ENCODE peak calls at places on chromosomes 7 and 10, in nine cellular contexts. P, M, T, N, X, H, Y, D and F are unnamed samples.

GRCh38 chr10:133168617-133169031 is 8.6 kb downstream of the KNDC1 start:
- DNase-seq in P (no peak), M (peak), T (no peak), N (no peak), X (no peak), H (no peak), Y (no peak), D (no peak), F (no peak)

GRCh38 chr10:58998924-58999713 is 177.3 kb upstream of the PHYHIPL start:
- DNase-seq in P (peak), M (no peak), T (no peak), N (peak), X (no peak), H (no peak), Y (no peak), D (peak), F (no peak)

GRCh38 chr7:2542011-2542923 is 13.1 kb downstream of the BRAT1 start:
- DNase-seq in P (no peak), M (no peak), T (no peak), N (no peak), X (no peak), H (peak), Y (no peak), D (no peak), F (no peak)

GRCh38 chr10:51937313-51937712 is 237.9 kb upstream of the CSTF2T start:
- DNase-seq in P (no peak), M (no peak), T (no peak), N (peak), X (no peak), H (no peak), Y (peak), D (peak), F (no peak)

GRCh38 chr7:136400877-136401276 is 423.7 kb upstream of the MTPN start:
- DNase-seq in P (no peak), M (no peak), T (no peak), N (no peak), X (no peak), H (no peak), Y (no peak), D (no peak), F (no peak)

GRCh38 chr7:83366629-83367028 is 203.9 kb upstream of the PCLO start:
- DNase-seq in P (no peak), M (no peak), T (no peak), N (no peak), X (no peak), H (no peak), Y (no peak), D (no peak), F (no peak)

GRCh38 chr7:132078891-132079735 is 497.2 kb downstream of the PLXNA4 start:
- DNase-seq in P (no peak), M (no peak), T (no peak), N (no peak), X (no peak), H (no peak), Y (no peak), D (no peak), F (no peak)

GRCh38 chr7:147818338-147818737 is 772.2 kb upstream of the C7orf33 start:
- DNase-seq in P (no peak), M (no peak), T (no peak), N (no peak), X (no peak), H (no peak), Y (no peak), D (no peak), F (no peak)

GRCh38 chr10:115049318-115049717 is 43.8 kb upstream of the ATRNL1 start:
- DNase-seq in P (no peak), M (no peak), T (no peak), N (no peak), X (no peak), H (no peak), Y (no peak), D (no peak), F (no peak)

GRCh38 chr7:354597-355470 is 64.9 kb downstream of the FOXL3 start:
- DNase-seq in P (no peak), M (no peak), T (no peak), N (no peak), X (no peak), H (no peak), Y (no peak), D (no peak), F (no peak)

GRCh38 chr7:69738396-69738889 is 140.2 kb downstream of the AUTS2 start:
- DNase-seq in P (no peak), M (no peak), T (no peak), N (peak), X (no peak), H (no peak), Y (peak), D (no peak), F (no peak)

GRCh38 chr10:660980-661890 is 28.2 kb downstream of the DIP2C start:
- DNase-seq in P (no peak), M (no peak), T (no peak), N (peak), X (no peak), H (no peak), Y (no peak), D (no peak), F (no peak)

GRCh38 chr10:66783296-66783695 is 142.5 kb upstream of the LRRTM3 start:
- DNase-seq in P (no peak), M (no peak), T (no peak), N (no peak), X (no peak), H (no peak), Y (no peak), D (peak), F (no peak)

GRCh38 chr10:103507235-103508191 is 14.0 kb downstream of the NEURL1 start:
- DNase-seq in P (peak), M (peak), T (no peak), N (no peak), X (no peak), H (no peak), Y (no peak), D (no peak), F (no peak)
- TF ChIP-seq CTCF in P (no peak), M (peak), T (no peak), N (no peak), X (no peak), H (no peak), Y (no peak), D (no peak), F (no peak)

DNA sequence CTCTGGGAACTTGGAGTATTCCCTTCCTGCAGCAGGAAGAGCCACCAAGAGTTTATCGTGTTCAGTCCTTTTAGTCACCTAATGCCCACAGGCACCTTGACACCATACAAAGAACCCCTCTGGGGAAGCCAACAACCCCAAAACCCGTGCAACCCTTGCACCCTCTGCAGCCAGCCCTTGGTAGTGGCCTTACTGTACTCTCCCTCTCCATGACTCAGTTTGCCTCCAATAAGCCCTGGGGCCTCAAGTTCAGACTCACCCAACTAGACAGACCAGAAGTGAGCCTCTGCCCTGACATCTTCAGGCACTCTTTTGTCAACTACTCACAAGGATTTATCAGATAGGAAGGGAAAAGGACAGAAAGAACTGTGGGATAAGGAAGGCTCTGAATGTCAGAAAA is 30.9 kb downstream of the KCNMA1 start:
- DNase-seq in P (no peak), M (no peak), T (no peak), N (no peak), X (no peak), H (peak), Y (no peak), D (no peak), F (no peak)
- TF ChIP-seq CTCF in P (no peak), M (peak), T (no peak), N (no peak), X (no peak), H (no peak), Y (no peak), D (no peak), F (no peak)

GRCh38 chr10:127694580-127695193 is 42.3 kb upstream of the FOXI2 start:
- DNase-seq in P (peak), M (peak), T (peak), N (peak), X (no peak), H (no peak), Y (no peak), D (no peak), F (peak)
- TF ChIP-seq CTCF in P (no peak), M (peak), T (peak), N (peak), X (no peak), H (no peak), Y (no peak), D (no peak), F (peak)

GRCh38 chr7:141312395-141312794 is 238.5 kb downstream of the TMEM178B start:
- DNase-seq in P (no peak), M (no peak), T (no peak), N (no peak), X (no peak), H (no peak), Y (no peak), D (no peak), F (no peak)
- TF ChIP-seq CTCF in P (no peak), M (no peak), T (no peak), N (no peak), X (no peak), H (no peak), Y (no peak), D (no peak), F (no peak)

DNA sequence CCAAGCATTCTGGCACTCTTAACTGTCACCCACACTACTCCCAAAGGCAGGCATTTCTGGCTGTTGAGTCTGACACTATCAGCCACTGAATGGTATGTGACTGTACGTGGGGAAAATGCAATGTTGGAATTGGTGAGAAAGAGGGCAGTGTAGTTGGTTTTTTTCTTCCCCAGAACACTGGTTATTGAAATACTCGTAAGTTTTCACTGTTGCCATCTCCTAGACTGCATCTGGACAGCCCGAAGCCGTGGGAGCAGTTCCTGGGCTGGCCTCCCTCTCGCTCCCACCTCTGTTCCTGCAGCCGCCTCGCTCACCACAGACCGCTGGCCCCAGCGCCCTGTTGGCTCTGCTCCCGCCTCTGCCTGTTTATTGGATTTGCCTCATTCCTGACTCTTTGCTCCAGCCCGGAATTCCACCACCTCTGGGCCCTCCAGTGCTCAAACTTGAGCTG is 5.7 kb downstream of the PLCE1 start:
- DNase-seq in P (peak), M (peak), T (peak), N (peak), X (peak), H (no peak), Y (peak), D (no peak), F (no peak)
- TF ChIP-seq CTCF in P (no peak), M (no peak), T (no peak), N (peak), X (no peak), H (no peak), Y (peak), D (no peak), F (no peak)

GRCh38 chr10:75111367-75111905 is at the start of gene SAMD8:
- DNase-seq in P (peak), M (no peak), T (peak), N (peak), X (peak), H (peak), Y (peak), D (peak), F (peak)
- TF ChIP-seq CTCF in P (peak), M (peak), T (peak), N (no peak), X (peak), H (no peak), Y (no peak), D (no peak), F (peak)